ENCODE peak calls at places on chromosome 10, in ten cellular contexts. E is HCT116; I is upper lobe of right lung; H is foreskin keratinocyte; U is mucosa of descending colon; T is right lobe of liver; O is left lung; D is lower lobe of right lung; F is heart left ventricle; W is activated CD8-positive, alpha-beta T cell treated with anti-CD3 and anti-CD28 coated beads for 36 hours. C is an unnamed sample.

GRCh38 chr10:112360308-112361270 is 13.3 kb upstream of the ACSL5 start:
- ATAC-seq in E (peak), I (peak), H (peak), U (peak), T (no peak), O (peak), D (peak), F (peak), W (no peak), C (peak)

GRCh38 chr10:5924889-5925288 is 34.8 kb downstream of the FBH1 start:
- ATAC-seq in E (no peak), I (no peak), H (no peak), U (no peak), T (no peak), O (no peak), D (no peak), F (no peak), W (no peak), C (no peak)

GRCh38 chr10:131312261-131312801 is 810 bp upstream of the TCERG1L start:
- ATAC-seq in E (no peak), I (peak), H (no peak), U (peak), T (no peak), O (peak), D (no peak), F (no peak), W (peak), C (no peak)

GRCh38 chr10:33326897-33327296 is 7.6 kb downstream of the NRP1 start:
- ATAC-seq in E (no peak), I (peak), H (no peak), U (no peak), T (peak), O (no peak), D (no peak), F (no peak), W (no peak), C (peak)

GRCh38 chr10:101934911-101935310 is 91.3 kb upstream of the KCNIP2 start:
- ATAC-seq in E (no peak), I (no peak), H (no peak), U (no peak), T (no peak), O (no peak), D (no peak), F (no peak), W (no peak), C (no peak)

GRCh38 chr10:8835453-8836167 is 781.1 kb downstream of the GATA3 start:
- ATAC-seq in E (no peak), I (no peak), H (peak), U (no peak), T (no peak), O (no peak), D (no peak), F (no peak), W (peak), C (no peak)

GRCh38 chr10:12995425-12995861 is 6.1 kb downstream of the CCDC3 start:
- ATAC-seq in E (no peak), I (no peak), H (no peak), U (no peak), T (no peak), O (no peak), D (no peak), F (no peak), W (no peak), C (no peak)

GRCh38 chr10:58300676-58301075 is 31.7 kb downstream of the CISD1 start:
- ATAC-seq in E (no peak), I (no peak), H (no peak), U (peak), T (no peak), O (no peak), D (no peak), F (no peak), W (no peak), C (no peak)

GRCh38 chr10:73781548-73781878 is 335 bp upstream of the CHCHD1 start:
- ATAC-seq in E (peak), I (peak), H (no peak), U (no peak), T (no peak), O (peak), D (peak), F (no peak), W (no peak), C (peak)

GRCh38 chr10:99709480-99710229 is 22.3 kb downstream of the COX15 start:
- ATAC-seq in E (peak), I (peak), H (peak), U (peak), T (no peak), O (peak), D (peak), F (peak), W (peak), C (no peak)

GRCh38 chr10:33721509-33721908 is 387.0 kb upstream of the NRP1 start:
- ATAC-seq in E (no peak), I (no peak), H (no peak), U (no peak), T (no peak), O (no peak), D (no peak), F (peak), W (no peak), C (no peak)

GRCh38 chr10:116024479-116024878 is 248.5 kb downstream of the GFRA1 start:
- ATAC-seq in E (no peak), I (no peak), H (no peak), U (no peak), T (peak), O (no peak), D (no peak), F (no peak), W (no peak), C (no peak)

GRCh38 chr10:128739937-128740336 is 613.7 kb upstream of the MKI67 start:
- ATAC-seq in E (peak), I (no peak), H (no peak), U (peak), T (no peak), O (no peak), D (no peak), F (no peak), W (no peak), C (no peak)

GRCh38 chr10:59582058-59582457 is 127.6 kb downstream of the SLC16A9 start:
- ATAC-seq in E (no peak), I (no peak), H (no peak), U (no peak), T (no peak), O (no peak), D (no peak), F (peak), W (no peak), C (no peak)

GRCh38 chr10:98270026-98270740 is 2.2 kb upstream of the LOXL4 start:
- ATAC-seq in E (no peak), I (no peak), H (no peak), U (no peak), T (peak), O (no peak), D (no peak), F (no peak), W (no peak), C (no peak)

GRCh38 chr10:70162892-70163201 is 7.5 kb downstream of the SAR1A start:
- ATAC-seq in E (no peak), I (peak), H (no peak), U (peak), T (peak), O (peak), D (peak), F (no peak), W (peak), C (no peak)

GRCh38 chr10:22309180-22310000 is 6.8 kb upstream of the COMMD3 start:
- ATAC-seq in E (no peak), I (no peak), H (no peak), U (no peak), T (no peak), O (no peak), D (no peak), F (no peak), W (no peak), C (no peak)

GRCh38 chr10:119761106-119761505 is 35.3 kb downstream of the INPP5F start:
- ATAC-seq in E (no peak), I (peak), H (peak), U (peak), T (no peak), O (peak), D (peak), F (no peak), W (no peak), C (peak)

GRCh38 chr10:85786401-85786899 is 580.1 kb downstream of the GRID1 start:
- ATAC-seq in E (peak), I (no peak), H (peak), U (peak), T (peak), O (peak), D (no peak), F (peak), W (no peak), C (no peak)

GRCh38 chr10:72424561-72424960 is 69.8 kb upstream of the DNAJB12 start:
- ATAC-seq in E (no peak), I (no peak), H (no peak), U (peak), T (no peak), O (no peak), D (no peak), F (no peak), W (no peak), C (no peak)

GRCh38 chr10:112525215-112525614 is 78.2 kb downstream of the VTI1A start:
- ATAC-seq in E (peak), I (no peak), H (peak), U (no peak), T (no peak), O (no peak), D (no peak), F (no peak), W (no peak), C (no peak)

GRCh38 chr10:124545346-124545745 is 83.7 kb downstream of the LHPP start:
- ATAC-seq in E (no peak), I (no peak), H (no peak), U (peak), T (no peak), O (no peak), D (no peak), F (no peak), W (peak), C (no peak)

GRCh38 chr10:61903991-61904350 is 2.5 kb downstream of the ARID5B start:
- ATAC-seq in E (no peak), I (peak), H (no peak), U (no peak), T (no peak), O (no peak), D (peak), F (no peak), W (no peak), C (no peak)

GRCh38 chr10:74206727-74207126 is 55.7 kb downstream of the ADK start:
- ATAC-seq in E (no peak), I (peak), H (peak), U (peak), T (peak), O (peak), D (peak), F (no peak), W (no peak), C (no peak)

GRCh38 chr10:24695452-24695851 is 28.2 kb downstream of the ARHGAP21 start:
- ATAC-seq in E (no peak), I (no peak), H (no peak), U (no peak), T (no peak), O (no peak), D (no peak), F (peak), W (no peak), C (no peak)

GRCh38 chr10:29063806-29064644 is 224.8 kb upstream of the LYZL1 start:
- ATAC-seq in E (no peak), I (no peak), H (peak), U (no peak), T (no peak), O (peak), D (no peak), F (no peak), W (no peak), C (no peak)

DNA sequence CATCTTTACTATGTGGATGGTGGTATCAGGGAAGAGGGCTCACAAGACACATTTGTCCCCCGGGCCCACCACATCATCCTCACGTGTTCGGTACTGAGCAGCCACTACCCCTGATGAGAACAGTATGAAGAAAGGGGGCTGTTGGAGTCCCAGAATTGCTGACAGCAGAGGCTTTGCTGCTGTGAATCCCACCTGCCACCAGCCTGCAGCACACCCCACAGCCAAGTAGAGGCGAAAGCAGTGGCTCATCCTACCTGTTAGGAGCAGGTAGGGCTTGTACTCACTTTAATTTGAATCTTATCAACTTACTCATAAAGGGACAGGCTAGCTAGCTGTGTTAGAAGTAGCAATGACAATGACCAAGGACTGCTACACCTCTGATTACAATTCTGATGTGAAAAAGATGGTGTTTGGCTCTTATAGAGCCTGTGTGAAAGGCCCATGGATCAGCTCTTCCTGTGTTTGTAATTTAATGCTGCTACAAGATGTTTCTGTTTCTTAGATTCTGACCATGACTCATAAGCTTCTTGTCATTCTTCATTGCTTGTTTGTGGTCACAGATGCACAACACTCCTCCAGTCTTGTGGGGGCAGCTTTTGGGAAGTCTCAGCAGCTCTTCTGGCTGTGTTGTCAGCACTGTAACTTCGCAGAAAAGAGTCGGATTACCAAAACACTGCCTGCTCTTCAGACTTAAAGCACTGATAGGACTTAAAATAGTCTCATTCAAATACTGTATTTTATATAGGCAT is 9.1 kb upstream of the CSGALNACT2 start:
- ATAC-seq in E (peak), I (peak), H (peak), U (peak), T (peak), O (peak), D (peak), F (peak), W (peak), C (no peak)
- TF ChIP-seq CTCF in E (no peak), I (no peak), H (no peak), U (no peak), T (no peak), O (no peak), D (no peak), F (no peak), W (no peak), C (no peak)

GRCh38 chr10:76301950-76302349 is 870.5 kb downstream of the LRMDA start:
- ATAC-seq in E (no peak), I (no peak), H (no peak), U (no peak), T (no peak), O (peak), D (peak), F (no peak), W (no peak), C (no peak)

GRCh38 chr10:76305930-76306612 is 874.6 kb downstream of the LRMDA start:
- ATAC-seq in E (no peak), I (peak), H (no peak), U (no peak), T (no peak), O (no peak), D (no peak), F (no peak), W (no peak), C (no peak)

GRCh38 chr10:76302491-76302890 is 871.1 kb downstream of the LRMDA start:
- ATAC-seq in E (no peak), I (no peak), H (no peak), U (no peak), T (no peak), O (no peak), D (no peak), F (no peak), W (no peak), C (no peak)

GRCh38 chr10:76302936-76303656 is 871.7 kb downstream of the LRMDA start:
- ATAC-seq in E (no peak), I (no peak), H (no peak), U (no peak), T (no peak), O (peak), D (peak), F (peak), W (no peak), C (no peak)

DNA sequence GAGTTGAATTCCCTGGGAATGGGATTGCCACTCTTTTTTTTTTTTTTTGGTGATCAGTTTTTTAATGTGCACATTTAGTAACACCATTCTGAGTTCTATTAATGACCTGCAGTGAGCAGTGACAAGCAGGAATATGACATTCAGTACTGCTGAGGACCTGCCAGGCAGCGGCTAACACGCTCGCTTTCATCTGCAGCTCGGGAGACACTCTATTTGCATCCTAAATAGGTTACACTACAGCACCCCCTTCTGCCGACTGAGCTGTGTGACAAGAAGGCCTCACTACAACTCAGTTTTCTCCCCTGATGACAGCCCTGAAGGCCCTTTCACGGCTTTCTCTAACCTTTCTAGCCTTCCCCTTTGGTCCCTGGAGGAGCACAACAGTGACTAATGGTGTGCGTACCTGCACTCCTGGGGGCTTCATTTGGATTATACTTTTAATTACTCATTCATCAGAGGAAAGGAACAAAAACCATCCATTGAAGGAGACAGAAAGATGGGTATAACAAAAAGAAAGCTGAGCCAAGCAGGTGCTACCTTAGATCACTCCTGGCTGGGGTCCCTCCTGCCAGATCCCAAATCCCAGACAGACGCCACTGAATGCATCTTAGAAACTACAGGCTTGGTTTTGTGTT is 872.4 kb downstream of the LRMDA start:
- ATAC-seq in E (peak), I (peak), H (peak), U (peak), T (peak), O (peak), D (peak), F (peak), W (no peak), C (peak)
- TF ChIP-seq CTCF in E (peak), I (peak), H (peak), U (no peak), T (peak), O (peak), D (peak), F (peak), W (no peak), C (peak)

DNA sequence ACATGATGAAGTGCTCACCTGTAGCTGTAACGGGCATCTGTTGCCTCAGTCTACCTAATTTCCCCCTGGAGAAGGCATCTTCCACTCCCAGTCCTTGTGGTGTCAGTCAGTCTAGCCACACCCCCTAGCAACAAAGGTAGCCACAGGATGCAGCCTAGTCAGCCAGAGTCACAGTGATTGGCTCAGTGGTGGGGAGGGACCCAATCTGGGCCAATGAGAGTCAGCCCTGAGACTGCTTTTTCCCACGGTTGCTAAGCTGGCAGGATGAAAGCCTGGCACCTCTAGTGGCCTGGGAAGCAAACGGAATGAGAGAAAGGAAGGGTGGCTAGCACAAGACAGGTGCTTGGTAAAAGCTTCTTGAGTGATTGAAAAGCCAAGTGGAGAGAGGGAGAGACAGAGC is 118.6 kb downstream of the SH3PXD2A start:
- ATAC-seq in E (peak), I (peak), H (peak), U (peak), T (no peak), O (no peak), D (no peak), F (peak), W (peak), C (no peak)
- TF ChIP-seq CTCF in E (no peak), I (no peak), H (peak), U (no peak), T (no peak), O (no peak), D (no peak), F (no peak), W (no peak), C (no peak)

GRCh38 chr10:113704637-113705343 is 25.1 kb downstream of the CASP7 start:
- ATAC-seq in E (peak), I (no peak), H (peak), U (peak), T (peak), O (peak), D (no peak), F (peak), W (no peak), C (no peak)
- TF ChIP-seq CTCF in E (peak), I (peak), H (peak), U (no peak), T (peak), O (peak), D (peak), F (peak), W (peak), C (peak)

DNA sequence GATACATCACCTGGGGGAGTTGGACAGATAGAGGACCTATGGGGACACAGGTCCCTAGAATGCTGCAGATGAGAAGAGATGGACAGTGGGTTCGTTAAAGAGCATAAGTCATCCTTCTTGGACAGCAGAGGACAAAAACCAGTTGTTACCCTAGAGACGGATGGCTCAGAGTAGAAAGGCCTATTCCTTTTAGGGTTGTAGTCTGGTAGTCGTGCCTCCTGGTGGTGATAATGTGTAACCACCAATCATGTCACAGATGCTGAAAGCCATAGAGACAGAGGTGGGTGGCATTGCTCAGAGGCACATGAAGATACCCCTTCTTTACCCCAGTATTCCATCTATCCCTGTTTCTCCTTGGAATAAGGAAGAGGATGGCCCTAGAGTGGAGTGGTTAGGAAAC is 554.6 kb downstream of the SORCS1 start:
- ATAC-seq in E (no peak), I (peak), H (peak), U (no peak), T (no peak), O (no peak), D (no peak), F (no peak), W (no peak), C (no peak)
- TF ChIP-seq CTCF in E (no peak), I (no peak), H (peak), U (no peak), T (no peak), O (no peak), D (no peak), F (no peak), W (no peak), C (no peak)

GRCh38 chr10:95906675-95907453 is 911 bp upstream of the CC2D2B start:
- ATAC-seq in E (peak), I (peak), H (peak), U (peak), T (peak), O (peak), D (peak), F (peak), W (peak), C (peak)
- TF ChIP-seq CTCF in E (no peak), I (no peak), H (peak), U (no peak), T (no peak), O (no peak), D (no peak), F (peak), W (no peak), C (no peak)

GRCh38 chr10:66931340-66931948 is 5.6 kb downstream of the LRRTM3 start:
- ATAC-seq in E (peak), I (peak), H (peak), U (peak), T (peak), O (peak), D (peak), F (peak), W (no peak), C (no peak)
- TF ChIP-seq CTCF in E (peak), I (peak), H (peak), U (peak), T (peak), O (peak), D (peak), F (peak), W (peak), C (peak)

DNA sequence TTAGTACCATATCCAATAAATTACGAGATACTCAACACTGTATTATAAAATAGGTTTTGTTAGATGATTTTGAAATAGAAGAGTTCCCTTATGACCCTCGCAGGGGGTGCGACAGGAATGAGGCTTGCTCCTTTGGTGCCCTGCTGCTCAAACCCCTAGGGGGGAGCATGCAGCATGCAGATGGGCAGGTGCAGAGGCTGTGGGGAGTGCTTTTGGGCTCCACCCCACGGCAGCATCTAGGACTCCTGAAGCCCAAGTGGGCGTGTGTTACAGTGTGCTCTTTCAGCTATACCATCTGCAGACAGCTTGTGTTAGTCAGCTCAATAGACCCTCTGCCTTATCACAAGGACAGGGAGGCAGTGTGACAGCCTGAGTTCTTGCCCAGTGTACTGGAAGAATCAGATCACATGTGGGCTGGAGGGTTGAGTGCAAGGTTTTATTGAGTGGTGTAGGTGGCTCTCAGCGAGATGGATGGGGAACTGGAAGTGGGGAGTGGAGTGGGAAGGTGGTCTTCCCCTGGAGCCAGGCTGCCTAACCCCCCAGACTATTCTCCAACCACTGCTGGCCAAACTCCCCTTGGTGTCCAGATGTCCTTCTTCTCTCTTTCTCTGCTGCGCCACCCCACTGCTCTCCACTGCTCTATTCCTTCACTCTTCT is 3.1 kb upstream of the MRC1 start:
- ATAC-seq in E (peak), I (peak), H (peak), U (peak), T (peak), O (peak), D (peak), F (peak), W (peak), C (no peak)
- TF ChIP-seq CTCF in E (peak), I (peak), H (peak), U (no peak), T (no peak), O (no peak), D (peak), F (peak), W (peak), C (no peak)

C was measured in gastroesophageal sphincter.